ENCODE peak calls at places on chromosomes 6 and 20, in four cellular contexts. D is CD8-positive, alpha-beta T cell; X is stomach; W is upper lobe of right lung. Q is an unnamed sample.

GRCh38 chr6:82144007-82144851 is 103.3 kb downstream of the IBTK start:
- DNase-seq in X (no peak), D (no peak), W (no peak), Q (peak; percentile 42)

GRCh38 chr6:126826315-126826714 is 292.2 kb upstream of the RSPO3 start:
- DNase-seq in W (no peak), X (no peak), D (no peak), Q (no peak)

GRCh38 chr6:52155791-52156576 is 30.2 kb upstream of the IL17A start:
- DNase-seq in W (no peak), X (no peak), D (no peak), Q (peak; percentile 52)

GRCh38 chr6:8539446-8539845 is 104.1 kb upstream of the SLC35B3 start:
- DNase-seq in W (no peak), D (no peak), X (no peak), Q (no peak)

GRCh38 chr20:13017883-13018535 is 9.2 kb downstream of the SPTLC3 start:
- DNase-seq in X (no peak), W (no peak), D (no peak), Q (no peak)

GRCh38 chr6:109515781-109516409 is 32.9 kb upstream of the ZBTB24 start:
- DNase-seq in X (no peak), D (no peak), W (no peak), Q (no peak)

GRCh38 chr6:147614501-147614900 is 106.0 kb downstream of the SAMD5 start:
- DNase-seq in D (no peak), W (no peak), X (no peak), Q (no peak)

GRCh38 chr6:45075246-45075645 is 252.9 kb upstream of the RUNX2 start:
- DNase-seq in W (no peak), D (no peak), X (no peak), Q (no peak)

GRCh38 chr6:69953491-69953890 is 87.1 kb downstream of the COL19A1 start:
- DNase-seq in X (no peak), D (no peak), W (no peak), Q (no peak)

GRCh38 chr6:170117111-170117972 is 173.5 kb downstream of the DLL1 start:
- DNase-seq in D (peak; percentile 0), W (peak; percentile 53), X (peak; percentile 24), Q (no peak)

GRCh38 chr6:161374971-161375873 is 101.4 kb upstream of the AGPAT4 start:
- DNase-seq in W (peak; percentile 89), D (no peak), X (peak; percentile 92), Q (peak; percentile 72)

GRCh38 chr6:17361013-17361412 is 32.4 kb upstream of the CAP2 start:
- DNase-seq in X (no peak), D (no peak), W (no peak), Q (no peak)

GRCh38 chr6:72650081-72650745 is 28.3 kb downstream of the KCNQ5 start:
- DNase-seq in D (no peak), X (no peak), W (no peak), Q (no peak)

GRCh38 chr20:57266251-57267157 is at the start of gene BMP7:
- DNase-seq in D (no peak), X (no peak), W (no peak), Q (no peak)

GRCh38 chr6:151004415-151005024 is 139.0 kb downstream of the MTHFD1L start:
- DNase-seq in W (no peak), X (no peak), D (no peak), Q (peak; percentile 2)

GRCh38 chr6:41426438-41426851 is 91.0 kb downstream of the NCR2 start:
- DNase-seq in W (no peak), D (peak; percentile 15), X (peak; percentile 40), Q (peak; percentile 61)

GRCh38 chr20:836188-836587 is 2.7 kb downstream of the FAM110A start:
- DNase-seq in D (no peak), W (no peak), X (no peak), Q (no peak)

GRCh38 chr6:79802657-79803310 is 144.6 kb downstream of the ELOVL4 start:
- DNase-seq in X (no peak), D (no peak), W (no peak), Q (no peak)

GRCh38 chr20:50916257-50916656 is 15.0 kb downstream of the ADNP start:
- DNase-seq in D (no peak), W (no peak), X (no peak), Q (no peak)

GRCh38 chr6:137352859-137353258 is 133.7 kb upstream of the IFNGR1 start:
- DNase-seq in X (no peak), D (no peak), W (no peak), Q (no peak)

GRCh38 chr6:7078856-7079255 is 28.9 kb upstream of the RREB1 start:
- DNase-seq in D (no peak), X (no peak), W (no peak), Q (no peak)

GRCh38 chr6:4883298-4883697 is 107.1 kb downstream of the CDYL start:
- DNase-seq in X (peak; percentile 74), D (no peak), W (no peak), Q (no peak)

GRCh38 chr6:91476000-91476399 is 889.1 kb upstream of the MAP3K7 start:
- DNase-seq in X (no peak), W (no peak), D (no peak), Q (peak; percentile 28)

GRCh38 chr20:21398109-21398480 is 769 bp upstream of the NKX2-4 start:
- DNase-seq in W (no peak), D (no peak), X (no peak), Q (no peak)

GRCh38 chr6:122696079-122696478 is 83.4 kb upstream of the FABP7 start:
- DNase-seq in X (no peak), W (no peak), D (no peak), Q (no peak)

GRCh38 chr6:87706187-87706966 is 4.3 kb upstream of the AKIRIN2 start:
- DNase-seq in X (no peak), D (no peak), W (no peak), Q (no peak)

GRCh38 chr6:150930816-150931215 is 65.3 kb downstream of the MTHFD1L start:
- DNase-seq in X (no peak), D (no peak), W (no peak), Q (no peak)

GRCh38 chr6:44072959-44073611 is 54.2 kb downstream of the MRPL14 start:
- DNase-seq in W (peak; percentile 87), D (peak; percentile 71), X (peak; percentile 78), Q (peak; percentile 89)

GRCh38 chr20:64102647-64103354 is 4.6 kb downstream of the NPBWR2 start:
- DNase-seq in D (no peak), W (peak; percentile 60), X (no peak), Q (no peak)

GRCh38 chr6:133645000-133645619 is 243.8 kb upstream of the TCF21 start:
- DNase-seq in D (no peak), X (no peak), W (no peak), Q (peak; percentile 4)

GRCh38 chr6:138485005-138485545 is 14.2 kb downstream of the NHSL1 start:
- DNase-seq in D (no peak), X (no peak), W (no peak), Q (no peak)

GRCh38 chr20:59705651-59706101 is 101.3 kb downstream of the PHACTR3 start:
- DNase-seq in D (no peak), X (no peak), W (no peak), Q (no peak)

GRCh38 chr6:72984981-72985665 is 240.2 kb downstream of the KHDC1L start:
- DNase-seq in W (no peak), D (no peak), X (no peak), Q (no peak)

GRCh38 chr6:47163536-47163935 is 121.4 kb upstream of the ADGRF1 start:
- DNase-seq in X (no peak), W (no peak), D (no peak), Q (no peak)

GRCh38 chr6:47164877-47165276 is 122.7 kb upstream of the ADGRF1 start:
- DNase-seq in X (no peak), D (no peak), W (no peak), Q (no peak)

GRCh38 chr6:47169785-47170685 is 127.9 kb upstream of the ADGRF1 start:
- DNase-seq in W (no peak), D (no peak), X (no peak), Q (no peak)

GRCh38 chr6:47165918-47166317 is 123.8 kb upstream of the ADGRF1 start:
- DNase-seq in X (no peak), W (no peak), D (no peak), Q (no peak)

DNA sequence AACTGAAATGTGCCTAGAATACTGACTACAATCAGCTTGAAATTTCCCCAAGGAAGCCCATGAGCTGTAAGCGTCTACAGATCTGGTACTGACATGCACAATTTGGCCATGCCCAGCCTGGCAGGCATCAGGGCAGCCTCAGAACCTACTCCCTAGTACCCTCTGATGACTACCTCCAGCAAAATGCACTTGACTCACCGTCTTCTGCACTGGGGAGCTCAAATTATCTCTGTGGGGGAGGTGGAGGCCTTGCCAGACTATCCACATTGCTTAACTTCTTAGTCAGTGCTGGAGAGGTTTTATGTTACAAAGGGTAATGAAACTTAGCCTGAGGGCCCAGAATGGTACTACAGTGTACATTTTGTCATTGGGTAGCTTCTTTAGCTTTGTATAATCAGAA is 126.0 kb upstream of the ADGRF1 start:
- DNase-seq in W (no peak), X (peak; percentile 34), D (no peak), Q (peak; percentile 79)
- TF ChIP-seq CTCF in W (no peak), X (no peak), D (no peak), Q (no peak)

GRCh38 chr6:85864453-85865401 is 222.0 kb upstream of the SYNCRIP start:
- DNase-seq in W (no peak), D (no peak), X (peak; percentile 58), Q (peak; percentile 6)
- TF ChIP-seq CTCF in W (no peak), D (no peak), X (no peak), Q (no peak)

GRCh38 chr6:20403766-20404640 is 2.3 kb downstream of the E2F3 start:
- DNase-seq in X (peak; percentile 34), W (no peak), D (peak; percentile 64), Q (peak; percentile 39)

GRCh38 chr6:20401403-20402180 is at the start of gene E2F3:
- DNase-seq in D (peak; percentile 98), X (peak; percentile 100), W (peak; percentile 99), Q (peak; percentile 100)

GRCh38 chr6:20402181-20403079 is 751 bp downstream of the E2F3 start:
- DNase-seq in D (peak; percentile 30), X (peak; percentile 35), W (peak; percentile 80), Q (peak; percentile 66)

GRCh38 chr6:20403080-20403765 is 1.5 kb downstream of the E2F3 start:
- DNase-seq in W (peak; percentile 97), D (peak; percentile 85), X (peak; percentile 84), Q (peak; percentile 99)

GRCh38 chr6:20404641-20405032 is 3.0 kb downstream of the E2F3 start:
- DNase-seq in D (peak; percentile 60), W (no peak), X (no peak), Q (peak; percentile 84)
- TF ChIP-seq CTCF in D (peak; percentile 69), W (peak; percentile 41), X (peak; percentile 25), Q (peak; percentile 77)

GRCh38 chr20:62376112-62377063 is 9.3 kb upstream of the LAMA5 start:
- DNase-seq in D (no peak), X (peak; percentile 66), W (no peak), Q (peak; percentile 82)
- TF ChIP-seq CTCF in D (no peak), X (peak; percentile 49), W (peak; percentile 52), Q (peak; percentile 68)

GRCh38 chr6:103798166-103798565 is 1061.6 kb downstream of the HACE1 start:
- DNase-seq in D (no peak), X (no peak), W (no peak), Q (no peak)
- TF ChIP-seq CTCF in D (no peak), X (no peak), W (no peak), Q (no peak)